ENCODE peak calls at places on chromosomes 11 and 22, in ten cellular contexts. R, T, Y, D, U, L, C, K, Q and A are unnamed samples.
A peak's percentile ranks its signal among the peaks of the same experiment; 100 is the strongest.

GRCh38 chr11:33391893-33392251 is 134.7 kb downstream of the HIPK3 start:
- DNase-seq in R (no peak), T (no peak), Y (no peak), D (peak; percentile 57), U (no peak), L (no peak), C (no peak), K (no peak), Q (no peak), A (no peak)

GRCh38 chr22:33798401-33798800 is 121.9 kb downstream of the LARGE1 start:
- DNase-seq in R (no peak), T (no peak), Y (no peak), D (no peak), U (no peak), L (no peak), C (no peak), K (no peak), Q (no peak), A (no peak)

GRCh38 chr11:116535954-116536353 is 236.8 kb downstream of the BUD13 start:
- DNase-seq in R (peak; percentile 17), T (no peak), Y (no peak), D (no peak), U (no peak), L (no peak), C (peak; percentile 68), K (no peak), Q (no peak), A (no peak)

GRCh38 chr11:77060234-77060633 is 6.5 kb upstream of the CAPN5 start:
- DNase-seq in R (no peak), T (no peak), Y (no peak), D (no peak), U (no peak), L (no peak), C (no peak), K (no peak), Q (no peak), A (no peak)

GRCh38 chr11:104623518-104623917 is 274.7 kb downstream of the CASP12 start:
- DNase-seq in R (no peak), T (peak; percentile 17), Y (no peak), D (peak; percentile 12), U (no peak), L (peak; percentile 26), C (no peak), K (peak; percentile 55), Q (no peak), A (no peak)

GRCh38 chr11:120800206-120800605 is 223.7 kb upstream of the TBCEL start:
- DNase-seq in R (no peak), T (no peak), Y (no peak), D (no peak), U (no peak), L (no peak), C (no peak), K (no peak), Q (no peak), A (no peak)

GRCh38 chr22:46546466-46547178 is 9.2 kb upstream of the CELSR1 start:
- DNase-seq in R (no peak), T (no peak), Y (no peak), D (peak; percentile 78), U (no peak), L (no peak), C (peak; percentile 54), K (no peak), Q (no peak), A (peak; percentile 48)

GRCh38 chr11:63761870-63762661 is 6.5 kb downstream of the ZFTA start:
- DNase-seq in R (peak; percentile 96), T (no peak), Y (peak; percentile 30), D (no peak), U (no peak), L (no peak), C (peak; percentile 92), K (no peak), Q (no peak), A (peak; percentile 44)

GRCh38 chr11:11732116-11732515 is 109.7 kb upstream of the USP47 start:
- DNase-seq in R (no peak), T (no peak), Y (no peak), D (peak; percentile 1), U (no peak), L (peak; percentile 15), C (no peak), K (no peak), Q (no peak), A (no peak)

GRCh38 chr11:17550455-17551346 is 3.6 kb downstream of the OTOG start:
- DNase-seq in R (no peak), T (no peak), Y (peak; percentile 13), D (no peak), U (no peak), L (no peak), C (no peak), K (no peak), Q (no peak), A (peak; percentile 74)

GRCh38 chr11:117861151-117862018 is 15.1 kb downstream of the FXYD6 start:
- DNase-seq in R (peak; percentile 96), T (no peak), Y (no peak), D (peak; percentile 8), U (no peak), L (peak; percentile 33), C (peak; percentile 95), K (no peak), Q (no peak), A (peak; percentile 94)

GRCh38 chr22:44444341-44445306 is 53.4 kb downstream of the RTL6 start:
- DNase-seq in R (peak; percentile 68), T (no peak), Y (no peak), D (no peak), U (no peak), L (no peak), C (peak; percentile 90), K (no peak), Q (no peak), A (peak; percentile 62)

GRCh38 chr22:48853627-48854240 is 973.9 kb downstream of the BRD1 start:
- DNase-seq in R (no peak), T (no peak), Y (peak; percentile 6), D (no peak), U (no peak), L (no peak), C (no peak), K (no peak), Q (no peak), A (no peak)

GRCh38 chr11:74262725-74263124 is 48.7 kb downstream of the P4HA3 start:
- DNase-seq in R (no peak), T (no peak), Y (no peak), D (no peak), U (no peak), L (no peak), C (no peak), K (no peak), Q (no peak), A (no peak)

GRCh38 chr22:17939011-17939410 is 85.3 kb downstream of the MICAL3 start:
- DNase-seq in R (no peak), T (no peak), Y (peak; percentile 21), D (no peak), U (no peak), L (no peak), C (no peak), K (no peak), Q (no peak), A (no peak)

GRCh38 chr22:46665151-46665695 is 45.0 kb downstream of the GRAMD4 start:
- DNase-seq in R (no peak), T (no peak), Y (no peak), D (no peak), U (no peak), L (no peak), C (no peak), K (no peak), Q (no peak), A (no peak)

GRCh38 chr11:26621147-26621546 is 49.1 kb upstream of the MUC15 start:
- DNase-seq in R (no peak), T (peak; percentile 80), Y (no peak), D (peak; percentile 75), U (no peak), L (peak; percentile 73), C (no peak), K (peak; percentile 74), Q (no peak), A (no peak)

GRCh38 chr11:66172146-66172545 is 96.3 kb upstream of the RAB1B start:
- DNase-seq in R (no peak), T (no peak), Y (no peak), D (peak; percentile 67), U (no peak), L (peak; percentile 34), C (no peak), K (peak; percentile 58), Q (no peak), A (peak; percentile 87)

GRCh38 chr11:103709366-103709765 is 327.1 kb upstream of the DDI1 start:
- DNase-seq in R (no peak), T (no peak), Y (no peak), D (no peak), U (no peak), L (no peak), C (no peak), K (no peak), Q (no peak), A (no peak)

GRCh38 chr11:118911113-118911879 is 14.4 kb downstream of the BCL9L start:
- DNase-seq in R (peak; percentile 62), T (no peak), Y (peak; percentile 63), D (peak; percentile 80), U (peak; percentile 36), L (peak; percentile 66), C (peak; percentile 81), K (no peak), Q (no peak), A (peak; percentile 66)

GRCh38 chr11:44674809-44675208 is 52.0 kb upstream of the TSPAN18 start:
- DNase-seq in R (no peak), T (no peak), Y (no peak), D (no peak), U (no peak), L (peak; percentile 9), C (no peak), K (no peak), Q (no peak), A (no peak)

GRCh38 chr11:63609536-63609935 is 4.7 kb downstream of the PLAAT3 start:
- DNase-seq in R (no peak), T (no peak), Y (peak; percentile 49), D (no peak), U (no peak), L (no peak), C (no peak), K (no peak), Q (no peak), A (no peak)

GRCh38 chr11:122229078-122229477 is 113.1 kb upstream of the BLID start:
- DNase-seq in R (no peak), T (no peak), Y (no peak), D (peak; percentile 31), U (no peak), L (no peak), C (no peak), K (no peak), Q (no peak), A (no peak)

GRCh38 chr11:1223346-1224108 is 661 bp downstream of the MUC5B start:
- DNase-seq in R (no peak), T (no peak), Y (peak; percentile 33), D (no peak), U (no peak), L (no peak), C (peak; percentile 75), K (no peak), Q (no peak), A (no peak)

GRCh38 chr22:46036558-46037408 is 59.8 kb upstream of the WNT7B start:
- DNase-seq in R (peak; percentile 74), T (no peak), Y (peak; percentile 63), D (peak; percentile 36), U (peak; percentile 55), L (peak; percentile 67), C (peak; percentile 86), K (no peak), Q (peak; percentile 29), A (peak; percentile 72)